ENCODE peak calls at places on chromosomes 13 and 19, in eight cellular contexts. G is lower leg skin, A is tibial nerve, F is osteocyte, X is cardiac muscle cell, H is foreskin fibroblast, J is ascending aorta, U is uterus. I is an unnamed sample.

GRCh38 chr19:38374332-38375097 is at the start of gene PSMD8:
- DNase-seq in A (peak), U (peak), J (peak), G (peak), H (peak), X (peak), F (peak), I (peak)

GRCh38 chr19:31717316-31717715 is 368.1 kb upstream of the TSHZ3 start:
- DNase-seq in J (no peak), H (no peak), U (no peak), X (no peak), G (no peak), F (peak), A (no peak), I (no peak)

GRCh38 chr13:97786510-97786909 is 167.0 kb upstream of the IPO5 start:
- DNase-seq in X (no peak), F (no peak), U (no peak), G (no peak), H (no peak), J (no peak), A (no peak), I (no peak)

GRCh38 chr13:59750860-59751259 is 412.9 kb downstream of the DIAPH3 start:
- DNase-seq in F (no peak), A (no peak), H (peak), G (no peak), U (no peak), J (no peak), X (peak), I (no peak)

GRCh38 chr19:7618771-7619510 is 10.4 kb downstream of the XAB2 start:
- DNase-seq in F (no peak), H (no peak), A (no peak), X (no peak), J (no peak), G (no peak), U (no peak), I (no peak)

GRCh38 chr13:30443957-30444404 is 21.7 kb downstream of the UBE2L5 start:
- DNase-seq in U (no peak), A (no peak), H (no peak), F (peak), J (no peak), X (no peak), G (no peak), I (peak)

GRCh38 chr13:25722893-25723292 is 328.9 kb downstream of the SHISA2 start:
- DNase-seq in X (no peak), J (no peak), U (no peak), G (no peak), F (no peak), H (no peak), A (no peak), I (no peak)

GRCh38 chr13:28611654-28612131 is 47.2 kb upstream of the POMP start:
- DNase-seq in J (no peak), H (peak), A (no peak), X (no peak), F (no peak), U (no peak), G (no peak), I (no peak)

DNA sequence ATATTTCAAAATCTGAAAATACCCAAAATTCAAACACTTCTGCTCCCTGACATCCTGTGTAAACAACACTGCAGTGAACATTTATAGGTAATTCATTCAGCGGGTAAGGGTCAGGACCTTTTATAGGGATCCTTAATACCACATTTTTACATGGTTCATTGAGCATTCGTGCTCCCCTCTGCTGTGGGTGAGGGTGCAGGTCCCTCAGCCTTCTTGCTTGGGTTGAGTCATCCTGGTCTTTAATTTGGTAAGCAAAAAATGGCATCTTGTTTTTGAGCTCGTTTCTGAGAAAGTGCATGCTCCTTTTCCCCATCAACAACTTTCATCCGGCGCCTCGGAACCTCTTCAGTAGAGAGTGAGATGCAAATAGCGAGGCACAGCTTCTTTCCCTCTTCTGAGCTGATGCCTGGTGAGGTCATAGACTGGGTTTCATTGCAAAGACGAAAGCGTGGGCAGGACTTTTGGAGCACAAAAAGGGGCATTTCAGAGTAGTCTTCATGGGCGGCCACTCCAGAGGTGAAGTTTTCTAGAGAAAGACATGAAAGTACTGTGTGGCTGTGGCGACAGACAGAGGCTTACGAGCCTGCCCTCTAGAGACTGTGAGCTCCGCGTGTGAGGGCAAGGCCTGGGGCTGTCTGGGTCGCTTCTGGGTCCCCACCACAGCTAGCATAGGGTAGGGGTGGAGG is 44.5 kb downstream of the BBC3 start:
- DNase-seq in G (no peak), A (no peak), X (peak), F (no peak), U (no peak), J (no peak), H (peak), I (peak)
- TF ChIP-seq CTCF in G (no peak), A (no peak), X (no peak), F (no peak), U (no peak), J (no peak), H (no peak), I (no peak)

GRCh38 chr19:29293292-29293691 is 80.3 kb upstream of the UQCRFS1 start:
- DNase-seq in X (no peak), J (no peak), G (no peak), U (no peak), A (no peak), F (no peak), H (no peak), I (no peak)

GRCh38 chr19:29292562-29292961 is 79.6 kb upstream of the UQCRFS1 start:
- DNase-seq in J (no peak), U (no peak), A (no peak), X (no peak), G (no peak), F (no peak), H (no peak), I (no peak)

GRCh38 chr19:29292146-29292545 is 79.2 kb upstream of the UQCRFS1 start:
- DNase-seq in U (no peak), J (no peak), A (no peak), F (no peak), X (no peak), G (no peak), H (no peak), I (no peak)

GRCh38 chr19:29289020-29289419 is 76.1 kb upstream of the UQCRFS1 start:
- DNase-seq in H (no peak), A (no peak), F (no peak), G (no peak), J (no peak), U (no peak), X (no peak), I (no peak)

DNA sequence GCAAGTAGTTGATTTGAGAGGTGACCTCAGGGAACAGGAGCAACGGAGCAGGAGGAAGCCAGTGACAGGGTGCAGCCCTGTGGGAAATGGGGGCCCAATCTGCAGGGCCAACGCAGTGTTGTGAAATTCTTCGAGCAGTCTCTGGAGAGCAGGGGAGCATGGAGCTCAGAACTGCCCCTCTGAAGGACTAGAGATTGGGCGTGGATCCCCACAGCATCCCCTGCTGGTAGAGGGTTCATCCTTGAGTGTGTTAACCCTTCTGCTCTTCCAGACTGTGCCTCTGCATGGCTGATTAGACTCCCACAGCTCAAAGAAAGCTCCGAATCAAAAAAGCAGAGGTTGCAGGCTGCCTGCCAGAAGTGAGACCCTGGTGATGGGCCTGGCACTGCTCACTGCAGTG is 77.9 kb upstream of the UQCRFS1 start:
- DNase-seq in J (no peak), G (no peak), X (no peak), F (no peak), A (no peak), H (no peak), U (no peak), I (no peak)
- TF ChIP-seq CTCF in J (no peak), G (no peak), X (no peak), F (no peak), A (no peak), H (no peak), U (no peak), I (no peak)

DNA sequence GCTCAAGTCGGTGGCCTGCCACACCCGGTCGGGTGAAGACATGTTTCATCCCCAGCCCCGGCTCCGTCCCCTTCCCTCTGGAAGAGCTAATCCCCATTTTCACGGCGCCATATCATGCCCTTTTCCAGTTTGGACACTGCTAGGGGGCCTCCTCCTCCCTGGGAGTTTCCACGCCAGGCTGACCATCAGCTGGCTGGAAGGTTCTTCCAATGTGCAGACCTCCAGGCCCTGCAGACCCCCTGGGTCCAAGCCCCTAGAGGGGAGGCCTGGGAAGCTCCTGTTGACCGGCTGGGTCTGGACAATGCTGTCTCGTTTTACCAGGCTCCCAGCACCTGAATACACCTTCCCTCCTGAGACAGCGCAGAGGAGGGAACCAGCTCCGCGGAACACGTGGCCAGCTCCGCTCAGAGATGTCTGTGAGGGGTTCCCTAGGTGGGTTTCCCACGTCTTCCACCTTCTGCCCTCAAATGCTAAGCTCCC is 44.7 kb upstream of the RANBP3 start:
- DNase-seq in U (no peak), F (no peak), G (no peak), X (no peak), H (no peak), J (no peak), A (no peak), I (no peak)
- TF ChIP-seq CTCF in U (no peak), F (peak), G (no peak), X (no peak), H (no peak), J (no peak), A (no peak), I (no peak)

DNA sequence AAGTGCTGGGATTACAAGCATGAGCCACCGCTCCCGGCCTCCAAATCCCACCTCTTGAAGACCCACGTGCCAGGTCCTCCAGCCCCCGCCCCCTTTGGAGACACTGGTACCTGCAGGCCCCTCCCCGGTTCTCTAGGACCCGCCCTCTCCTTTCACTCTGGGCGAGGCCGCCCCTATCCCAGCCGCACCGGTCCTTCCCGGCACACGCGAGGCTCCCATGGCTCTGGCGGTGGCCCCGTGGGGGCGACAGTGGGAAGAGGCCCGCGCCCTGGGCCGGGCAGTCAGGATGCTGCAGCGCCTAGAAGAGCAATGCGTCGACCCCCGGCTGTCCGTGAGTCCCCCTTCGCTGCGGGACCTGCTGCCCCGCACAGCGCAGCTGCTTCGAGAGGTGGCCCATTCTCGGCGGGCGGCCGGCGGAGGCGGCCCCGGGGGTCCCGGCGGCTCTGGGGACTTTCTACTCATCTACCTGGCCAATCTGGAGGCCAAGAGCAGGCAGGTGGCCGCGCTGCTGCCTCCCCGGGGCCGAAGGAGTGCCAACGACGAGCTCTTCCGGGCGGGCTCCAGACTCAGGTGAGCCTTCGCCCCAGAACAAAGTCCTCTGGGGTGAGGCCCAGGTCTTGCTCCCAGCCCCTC is at the start of gene CBLC:
- DNase-seq in F (no peak), H (no peak), U (no peak), A (no peak), J (no peak), G (peak), X (peak), I (no peak)
- TF ChIP-seq CTCF in F (no peak), H (no peak), U (no peak), A (no peak), J (no peak), G (no peak), X (no peak), I (no peak)

I was measured in activated B cell treated with CpG ODN at 0.5 μM for 24 hours.